ENCODE peak calls at places on chromosomes 7 and 10, in six cellular contexts. One of them, this sample, is unnamed.

GRCh38 chr7:101099969-101100781 is 14.9 kb downstream of the TRIM56 start:
- DNase-seq in osteocyte: peak
- DNase-seq in nucleus accumbens: peak
- DNase-seq in NCI-H226: peak
- DNase-seq in right lobe of liver: peak
- DNase-seq in neural progenitor cell: peak
- DNase-seq in this sample: peak

GRCh38 chr7:29040570-29040906 is 82.4 kb upstream of the TRIL start:
- DNase-seq in osteocyte: no peak
- DNase-seq in right lobe of liver: no peak
- DNase-seq in nucleus accumbens: no peak
- DNase-seq in neural progenitor cell: no peak
- DNase-seq in NCI-H226: no peak
- DNase-seq in this sample: no peak

GRCh38 chr10:26621889-26622681 is 75.4 kb upstream of the PDSS1 start:
- DNase-seq in nucleus accumbens: no peak
- DNase-seq in osteocyte: no peak
- DNase-seq in right lobe of liver: peak
- DNase-seq in NCI-H226: peak
- DNase-seq in neural progenitor cell: peak
- DNase-seq in this sample: peak

GRCh38 chr10:97314677-97315076 is 4.4 kb upstream of the FRAT1 start:
- DNase-seq in neural progenitor cell: no peak
- DNase-seq in osteocyte: no peak
- DNase-seq in nucleus accumbens: no peak
- DNase-seq in NCI-H226: no peak
- DNase-seq in right lobe of liver: no peak
- DNase-seq in this sample: no peak

GRCh38 chr7:55066938-55067337 is 48.1 kb downstream of the EGFR start:
- DNase-seq in nucleus accumbens: no peak
- DNase-seq in osteocyte: no peak
- DNase-seq in right lobe of liver: no peak
- DNase-seq in NCI-H226: no peak
- DNase-seq in neural progenitor cell: no peak
- DNase-seq in this sample: no peak

GRCh38 chr10:43227911-43228782 is 38.7 kb downstream of the RASGEF1A start:
- DNase-seq in osteocyte: peak
- DNase-seq in right lobe of liver: peak
- DNase-seq in neural progenitor cell: no peak
- DNase-seq in nucleus accumbens: no peak
- DNase-seq in NCI-H226: no peak
- DNase-seq in this sample: no peak

GRCh38 chr7:80463272-80463920 is 48.5 kb downstream of the GNAT3 start:
- DNase-seq in nucleus accumbens: no peak
- DNase-seq in NCI-H226: peak
- DNase-seq in osteocyte: no peak
- DNase-seq in neural progenitor cell: no peak
- DNase-seq in right lobe of liver: no peak
- DNase-seq in this sample: no peak

GRCh38 chr10:24737001-24737400 is 13.3 kb upstream of the ARHGAP21 start:
- DNase-seq in neural progenitor cell: no peak
- DNase-seq in nucleus accumbens: no peak
- DNase-seq in NCI-H226: no peak
- DNase-seq in osteocyte: no peak
- DNase-seq in right lobe of liver: no peak
- DNase-seq in this sample: no peak

GRCh38 chr7:390761-391410 is 100.9 kb downstream of the FOXL3 start:
- DNase-seq in neural progenitor cell: no peak
- DNase-seq in nucleus accumbens: no peak
- DNase-seq in right lobe of liver: peak
- DNase-seq in NCI-H226: no peak
- DNase-seq in osteocyte: no peak
- DNase-seq in this sample: no peak

GRCh38 chr7:103651978-103652377 is 206.0 kb upstream of the SLC26A5 start:
- DNase-seq in nucleus accumbens: no peak
- DNase-seq in osteocyte: no peak
- DNase-seq in right lobe of liver: no peak
- DNase-seq in neural progenitor cell: no peak
- DNase-seq in NCI-H226: no peak
- DNase-seq in this sample: peak

GRCh38 chr7:92246363-92247101 is 758 bp downstream of the ANKIB1 start:
- DNase-seq in neural progenitor cell: peak
- DNase-seq in osteocyte: no peak
- DNase-seq in NCI-H226: no peak
- DNase-seq in nucleus accumbens: peak
- DNase-seq in right lobe of liver: peak
- DNase-seq in this sample: peak

GRCh38 chr7:151058766-151059361 is 525 bp upstream of the SLC4A2 start:
- DNase-seq in osteocyte: no peak
- DNase-seq in NCI-H226: no peak
- DNase-seq in neural progenitor cell: peak
- DNase-seq in right lobe of liver: no peak
- DNase-seq in nucleus accumbens: no peak
- DNase-seq in this sample: no peak

GRCh38 chr7:10308276-10308675 is 665.4 kb upstream of the PHF14 start:
- DNase-seq in osteocyte: no peak
- DNase-seq in right lobe of liver: no peak
- DNase-seq in neural progenitor cell: no peak
- DNase-seq in nucleus accumbens: no peak
- DNase-seq in NCI-H226: no peak
- DNase-seq in this sample: no peak

GRCh38 chr7:157002819-157003421 is 7.5 kb downstream of the MNX1 start:
- DNase-seq in osteocyte: no peak
- DNase-seq in right lobe of liver: no peak
- DNase-seq in neural progenitor cell: peak
- DNase-seq in NCI-H226: no peak
- DNase-seq in nucleus accumbens: no peak
- DNase-seq in this sample: peak

GRCh38 chr7:20596653-20597052 is 18.8 kb upstream of the ABCB5 start:
- DNase-seq in neural progenitor cell: no peak
- DNase-seq in nucleus accumbens: no peak
- DNase-seq in right lobe of liver: no peak
- DNase-seq in NCI-H226: peak
- DNase-seq in osteocyte: no peak
- DNase-seq in this sample: no peak

GRCh38 chr7:7231005-7231404 is 48.7 kb downstream of the C1GALT1 start:
- DNase-seq in NCI-H226: no peak
- DNase-seq in nucleus accumbens: no peak
- DNase-seq in osteocyte: no peak
- DNase-seq in right lobe of liver: no peak
- DNase-seq in neural progenitor cell: no peak
- DNase-seq in this sample: no peak

GRCh38 chr7:74430961-74431466 is 22.7 kb upstream of the GTF2IRD1 start:
- DNase-seq in neural progenitor cell: peak
- DNase-seq in nucleus accumbens: peak
- DNase-seq in NCI-H226: no peak
- DNase-seq in osteocyte: no peak
- DNase-seq in right lobe of liver: no peak
- DNase-seq in this sample: peak

GRCh38 chr7:55887786-55888185 is 530 bp downstream of the ZNF713 start:
- DNase-seq in right lobe of liver: no peak
- DNase-seq in NCI-H226: no peak
- DNase-seq in neural progenitor cell: no peak
- DNase-seq in nucleus accumbens: no peak
- DNase-seq in osteocyte: no peak
- DNase-seq in this sample: no peak

GRCh38 chr7:90900640-90901353 is 304.7 kb downstream of the CDK14 start:
- DNase-seq in neural progenitor cell: no peak
- DNase-seq in osteocyte: no peak
- DNase-seq in right lobe of liver: no peak
- DNase-seq in NCI-H226: no peak
- DNase-seq in nucleus accumbens: no peak
- DNase-seq in this sample: no peak

GRCh38 chr7:151695856-151696555 is 176.3 kb upstream of the RHEB start:
- DNase-seq in neural progenitor cell: peak
- DNase-seq in nucleus accumbens: peak
- DNase-seq in right lobe of liver: no peak
- DNase-seq in osteocyte: no peak
- DNase-seq in NCI-H226: no peak
- DNase-seq in this sample: no peak

GRCh38 chr7:157877298-157877840 is 540.6 kb downstream of the DNAJB6 start:
- DNase-seq in nucleus accumbens: no peak
- DNase-seq in NCI-H226: no peak
- DNase-seq in osteocyte: no peak
- DNase-seq in right lobe of liver: no peak
- DNase-seq in neural progenitor cell: no peak
- DNase-seq in this sample: no peak

GRCh38 chr10:119663866-119664698 is 12.9 kb downstream of the BAG3 start:
- DNase-seq in right lobe of liver: no peak
- DNase-seq in neural progenitor cell: no peak
- DNase-seq in nucleus accumbens: no peak
- DNase-seq in NCI-H226: no peak
- DNase-seq in osteocyte: no peak
- DNase-seq in this sample: no peak

GRCh38 chr10:52027055-52027454 is 287.0 kb upstream of the DKK1 start:
- DNase-seq in osteocyte: no peak
- DNase-seq in right lobe of liver: no peak
- DNase-seq in neural progenitor cell: no peak
- DNase-seq in NCI-H226: no peak
- DNase-seq in nucleus accumbens: no peak
- DNase-seq in this sample: no peak

GRCh38 chr7:53383131-53383530 is 347.7 kb downstream of the POM121L12 start:
- DNase-seq in osteocyte: no peak
- DNase-seq in right lobe of liver: no peak
- DNase-seq in NCI-H226: peak
- DNase-seq in neural progenitor cell: no peak
- DNase-seq in nucleus accumbens: no peak
- DNase-seq in this sample: no peak

GRCh38 chr7:98754041-98754479 is 115.8 kb downstream of the TMEM130 start:
- DNase-seq in nucleus accumbens: peak
- DNase-seq in osteocyte: no peak
- DNase-seq in neural progenitor cell: peak
- DNase-seq in right lobe of liver: no peak
- DNase-seq in NCI-H226: no peak
- DNase-seq in this sample: peak

GRCh38 chr10:33291053-33291592 is 43.3 kb downstream of the NRP1 start:
- DNase-seq in osteocyte: no peak
- DNase-seq in NCI-H226: peak
- DNase-seq in right lobe of liver: no peak
- DNase-seq in nucleus accumbens: no peak
- DNase-seq in neural progenitor cell: no peak
- DNase-seq in this sample: no peak

GRCh38 chr7:96321041-96321669 is 743 bp downstream of the SLC25A13 start:
- DNase-seq in osteocyte: peak
- DNase-seq in neural progenitor cell: peak
- DNase-seq in right lobe of liver: peak
- DNase-seq in NCI-H226: peak
- DNase-seq in nucleus accumbens: peak
- DNase-seq in this sample: peak

GRCh38 chr7:132930881-132931280 is 151.0 kb downstream of the CHCHD3 start:
- DNase-seq in right lobe of liver: no peak
- DNase-seq in osteocyte: no peak
- DNase-seq in nucleus accumbens: no peak
- DNase-seq in neural progenitor cell: peak
- DNase-seq in NCI-H226: no peak
- DNase-seq in this sample: peak

This sample was measured in GM23338.